ENCODE peak calls at places on chromosomes 1 and 21, in six cellular contexts. M is WTC11, R is nephron progenitor cell, Z is PC-3, N is bronchial epithelial cell, X is colonic mucosa. W is an unnamed sample.

GRCh38 chr1:186212574-186213224 is 162.4 kb downstream of the TPR start:
- DNase-seq in X (peak; percentile 32), N (peak; percentile 86), R (peak; percentile 41), Z (peak; percentile 82), M (peak; percentile 40), W (peak; percentile 74)

GRCh38 chr1:188043536-188044245 is 1214.9 kb downstream of the PLA2G4A start:
- DNase-seq in R (no peak), M (no peak), X (no peak), N (no peak), Z (no peak), W (no peak)

GRCh38 chr21:42356036-42356435 is 5.2 kb upstream of the TFF2 start:
- DNase-seq in N (no peak), M (no peak), R (no peak), Z (no peak), X (no peak), W (no peak)

GRCh38 chr1:6646499-6647148 is 22.0 kb downstream of the THAP3 start:
- DNase-seq in X (no peak), R (no peak), N (peak; percentile 51), M (peak; percentile 27), Z (peak; percentile 68), W (peak; percentile 24)

GRCh38 chr1:99580451-99580850 is 65.5 kb upstream of the PALMD start:
- DNase-seq in X (no peak), M (no peak), Z (no peak), R (no peak), N (peak; percentile 99), W (peak; percentile 97)

GRCh38 chr1:86703696-86704455 is 500 bp upstream of the SH3GLB1 start:
- DNase-seq in N (peak; percentile 24), R (no peak), Z (no peak), M (peak; percentile 35), X (peak; percentile 53), W (no peak)

GRCh38 chr1:215669806-215670485 is 102.8 kb downstream of the KCTD3 start:
- DNase-seq in N (no peak), Z (no peak), R (no peak), M (no peak), X (no peak), W (no peak)

GRCh38 chr1:15337656-15338402 is 71.9 kb upstream of the EFHD2 start:
- DNase-seq in R (no peak), X (peak; percentile 18), N (peak; percentile 80), M (no peak), Z (peak; percentile 87), W (peak; percentile 72)

GRCh38 chr1:11176081-11176706 is 13.0 kb upstream of the ANGPTL7 start:
- DNase-seq in N (no peak), X (no peak), R (no peak), Z (no peak), M (peak; percentile 13), W (no peak)

GRCh38 chr1:68162761-68163160 is 69.6 kb downstream of the WLS start:
- DNase-seq in N (no peak), R (peak; percentile 10), X (no peak), M (peak; percentile 56), Z (no peak), W (no peak)

GRCh38 chr1:90007979-90008404 is 13.1 kb downstream of the ZNF326 start:
- DNase-seq in Z (no peak), M (no peak), N (no peak), X (no peak), R (no peak), W (no peak)

GRCh38 chr1:26159113-26160039 is 497 bp downstream of the FAM110D start:
- DNase-seq in M (no peak), R (peak; percentile 60), X (no peak), Z (no peak), N (no peak), W (no peak)

GRCh38 chr1:194069168-194069830 is 882.9 kb upstream of the B3GALT2 start:
- DNase-seq in R (no peak), N (no peak), X (no peak), M (no peak), Z (no peak), W (peak; percentile 0)

GRCh38 chr1:11893907-11894251 is 32.3 kb downstream of the KIAA2013 start:
- DNase-seq in Z (peak; percentile 73), R (peak; percentile 79), X (peak; percentile 63), N (peak; percentile 33), M (peak; percentile 87), W (peak; percentile 42)

GRCh38 chr1:183270541-183271141 is 84.6 kb downstream of the LAMC2 start:
- DNase-seq in Z (peak; percentile 23), X (no peak), N (no peak), M (no peak), R (no peak), W (no peak)

GRCh38 chr1:189619682-189620332 is 857.9 kb downstream of the BRINP3 start:
- DNase-seq in Z (peak; percentile 96), N (peak; percentile 97), M (no peak), X (no peak), R (no peak), W (peak; percentile 94)
- TF ChIP-seq CTCF in Z (no peak), N (no peak), M (no peak), X (no peak), R (no peak), W (peak; percentile 24)

GRCh38 chr1:21220815-21221214 is 44.1 kb upstream of the EIF4G3 start:
- DNase-seq in N (no peak), X (no peak), Z (no peak), R (no peak), M (no peak), W (no peak)

GRCh38 chr1:21212126-21212525 is 35.4 kb upstream of the EIF4G3 start:
- DNase-seq in Z (peak; percentile 61), X (no peak), M (no peak), R (no peak), N (no peak), W (no peak)

GRCh38 chr1:21219674-21220073 is 43.0 kb upstream of the EIF4G3 start:
- DNase-seq in X (no peak), R (no peak), M (no peak), N (no peak), Z (no peak), W (no peak)

GRCh38 chr1:21216835-21217811 is 40.4 kb upstream of the EIF4G3 start:
- DNase-seq in N (peak; percentile 37), Z (peak; percentile 78), R (peak; percentile 67), M (peak; percentile 81), X (peak; percentile 74), W (peak; percentile 61)

GRCh38 chr1:21217812-21218596 is 41.3 kb upstream of the EIF4G3 start:
- DNase-seq in M (peak; percentile 93), N (no peak), X (peak; percentile 50), R (peak; percentile 68), Z (peak; percentile 40), W (no peak)
- TF ChIP-seq CTCF in M (no peak), N (peak; percentile 45), X (peak; percentile 30), R (peak; percentile 42), Z (peak; percentile 64), W (peak; percentile 55)

GRCh38 chr21:37220433-37220980 is 46.6 kb downstream of the VPS26C start:
- DNase-seq in R (no peak), X (no peak), M (peak; percentile 24), N (peak; percentile 19), Z (no peak), W (peak; percentile 11)
- TF ChIP-seq CTCF in R (no peak), X (no peak), M (no peak), N (peak; percentile 19), Z (no peak), W (no peak)

GRCh38 chr21:17925000-17925610 is 105.9 kb upstream of the C21orf91 start:
- DNase-seq in Z (peak; percentile 83), X (peak; percentile 58), N (peak; percentile 78), R (peak; percentile 56), M (peak; percentile 53), W (peak; percentile 68)

GRCh38 chr21:17930102-17930501 is 110.9 kb upstream of the C21orf91 start:
- DNase-seq in X (no peak), M (no peak), Z (no peak), R (no peak), N (no peak), W (no peak)

GRCh38 chr21:17925900-17926299 is 106.7 kb upstream of the C21orf91 start:
- DNase-seq in X (no peak), Z (peak; percentile 50), R (peak; percentile 12), N (peak; percentile 33), M (no peak), W (no peak)

GRCh38 chr21:17929514-17929913 is 110.4 kb upstream of the C21orf91 start:
- DNase-seq in M (no peak), R (no peak), X (no peak), N (no peak), Z (no peak), W (no peak)

GRCh38 chr21:17931080-17931479 is 111.9 kb upstream of the C21orf91 start:
- DNase-seq in Z (peak; percentile 7), M (no peak), X (no peak), N (no peak), R (no peak), W (no peak)
- TF ChIP-seq CTCF in Z (peak; percentile 58), M (peak; percentile 45), X (no peak), N (peak; percentile 12), R (peak; percentile 16), W (peak; percentile 36)

DNA sequence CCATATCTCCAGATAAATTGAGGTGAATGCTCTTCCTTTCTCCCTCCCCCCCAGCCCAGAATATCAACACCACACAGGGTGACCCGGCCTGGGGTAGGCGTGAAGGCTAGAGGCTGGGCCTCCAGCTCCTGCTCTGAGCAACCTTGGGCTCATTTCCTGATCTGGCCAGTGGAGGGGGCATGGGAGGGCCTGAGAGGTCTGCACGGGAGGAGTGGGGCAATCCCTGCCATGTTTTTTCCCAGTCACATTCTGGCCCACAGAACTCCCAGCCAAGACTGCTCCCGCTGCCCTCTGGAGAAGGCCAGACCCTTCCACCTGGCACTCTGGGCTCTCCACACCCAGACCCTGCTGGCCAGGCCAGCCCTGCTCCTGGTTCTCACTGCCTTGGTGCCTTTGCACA is 3.9 kb downstream of the CLDN19 start:
- DNase-seq in N (peak; percentile 51), M (peak; percentile 55), R (no peak), Z (peak; percentile 43), X (peak; percentile 73), W (peak; percentile 25)
- TF ChIP-seq CTCF in N (peak; percentile 70), M (no peak), R (no peak), Z (peak; percentile 35), X (no peak), W (peak; percentile 23)

GRCh38 chr1:226739696-226740065 is 599 bp upstream of the ITPKB start:
- DNase-seq in N (no peak), M (no peak), X (no peak), Z (no peak), R (no peak), W (no peak)

GRCh38 chr1:226738995-226739695 is at the start of gene ITPKB:
- DNase-seq in X (peak; percentile 70), R (peak; percentile 34), M (no peak), Z (peak; percentile 82), N (peak; percentile 64), W (peak; percentile 60)

GRCh38 chr1:226736908-226737818 is 1.9 kb downstream of the ITPKB start:
- DNase-seq in X (peak; percentile 43), R (peak; percentile 69), M (peak; percentile 59), N (peak; percentile 18), Z (peak; percentile 53), W (peak; percentile 10)

GRCh38 chr1:226737819-226738420 is 1.2 kb downstream of the ITPKB start:
- DNase-seq in X (peak; percentile 66), N (peak; percentile 30), Z (peak; percentile 61), M (peak; percentile 50), R (peak; percentile 50), W (peak; percentile 61)

GRCh38 chr1:226738421-226738994 is 574 bp downstream of the ITPKB start:
- DNase-seq in X (peak; percentile 37), R (peak; percentile 61), N (peak; percentile 16), M (peak; percentile 42), Z (peak; percentile 60), W (peak; percentile 42)
- TF ChIP-seq CTCF in X (no peak), R (no peak), N (peak; percentile 17), M (no peak), Z (no peak), W (no peak)

W was measured in mammary epithelial cell.